ENCODE peak calls at places on chromosomes 13 and 19, in six cellular contexts. J is progenitor cell of endocrine pancreas, G is choroid plexus epithelial cell, R is SK-N-SH, U is heart right ventricle, K is left lung. P is an unnamed sample.

GRCh38 chr19:48926909-48927308 is 6.6 kb upstream of the DHDH start:
- DNase-seq in J (no peak), G (peak; percentile 95), R (no peak), U (peak; percentile 48), K (peak; percentile 79), P (no peak)

GRCh38 chr19:3142292-3142670 is 6.4 kb downstream of the GNA15 start:
- DNase-seq in J (no peak), G (no peak), R (no peak), U (no peak), K (no peak), P (peak; percentile 88)

GRCh38 chr13:46176756-46177155 is 5.2 kb downstream of the LCP1 start:
- DNase-seq in J (no peak), G (no peak), R (no peak), U (no peak), K (no peak), P (peak; percentile 63)

GRCh38 chr19:29467824-29468401 is 57.9 kb upstream of the VSTM2B start:
- DNase-seq in J (no peak), G (peak; percentile 2), R (peak; percentile 37), U (no peak), K (no peak), P (no peak)

GRCh38 chr13:34162545-34162936 is 344.6 kb downstream of the RFC3 start:
- DNase-seq in J (no peak), G (peak; percentile 80), R (no peak), U (no peak), K (no peak), P (no peak)

GRCh38 chr19:8484331-8484894 is 18.0 kb downstream of the PRAM1 start:
- DNase-seq in J (no peak), G (no peak), R (no peak), U (peak; percentile 33), K (peak; percentile 85), P (peak; percentile 95)

GRCh38 chr13:35469781-35470380 is 6.6 kb downstream of the MAB21L1 start:
- DNase-seq in J (no peak), G (no peak), R (no peak), U (no peak), K (no peak), P (no peak)

GRCh38 chr13:93496985-93497673 is 270.5 kb downstream of the GPC6 start:
- DNase-seq in J (no peak), G (peak; percentile 27), R (peak; percentile 77), U (no peak), K (no peak), P (no peak)

GRCh38 chr13:21060063-21060826 is 1.1 kb downstream of the LATS2 start:
- DNase-seq in J (peak; percentile 39), G (peak; percentile 64), R (no peak), U (peak; percentile 42), K (peak; percentile 54), P (no peak)

GRCh38 chr13:27466513-27466912 is 16.1 kb upstream of the MTIF3 start:
- DNase-seq in J (no peak), G (no peak), R (no peak), U (no peak), K (no peak), P (no peak)

GRCh38 chr13:29810145-29810742 is 40.2 kb downstream of the UBL3 start:
- DNase-seq in J (no peak), G (peak; percentile 59), R (no peak), U (no peak), K (no peak), P (no peak)

GRCh38 chr13:44237276-44237767 is 136.3 kb upstream of the SERP2 start:
- DNase-seq in J (no peak), G (peak; percentile 96), R (peak; percentile 24), U (peak; percentile 90), K (peak; percentile 62), P (peak; percentile 87)

GRCh38 chr13:104485571-104485970 is 1419.4 kb upstream of the SLC10A2 start:
- DNase-seq in J (no peak), G (peak; percentile 30), R (no peak), U (no peak), K (no peak), P (no peak)

GRCh38 chr19:3382460-3383100 is 16.2 kb downstream of the NFIC start:
- DNase-seq in J (no peak), G (no peak), R (no peak), U (no peak), K (no peak), P (no peak)

GRCh38 chr13:48653074-48654054 is at the start of gene CYSLTR2:
- DNase-seq in J (no peak), G (peak; percentile 76), R (peak; percentile 32), U (peak; percentile 24), K (no peak), P (peak; percentile 60)

GRCh38 chr13:79380943-79381445 is 25.1 kb downstream of the RBM26 start:
- DNase-seq in J (no peak), G (no peak), R (no peak), U (no peak), K (no peak), P (no peak)

GRCh38 chr19:29524912-29525870 is 603 bp upstream of the VSTM2B start:
- DNase-seq in J (no peak), G (no peak), R (no peak), U (no peak), K (no peak), P (no peak)

GRCh38 chr19:11138659-11139526 is 16.7 kb downstream of the SPC24 start:
- DNase-seq in J (no peak), G (peak; percentile 77), R (peak; percentile 61), U (peak; percentile 83), K (peak; percentile 81), P (no peak)

GRCh38 chr13:44575035-44575434 is 1.1 kb downstream of the TSC22D1 start:
- DNase-seq in J (no peak), G (no peak), R (no peak), U (no peak), K (no peak), P (no peak)

GRCh38 chr13:67230774-67231480 is 791 bp upstream of the PCDH9 start:
- DNase-seq in J (peak; percentile 39), G (peak; percentile 64), R (peak; percentile 69), U (peak; percentile 53), K (peak; percentile 54), P (no peak)

GRCh38 chr19:41940443-41941409 is 12.5 kb upstream of the ERFL start:
- DNase-seq in J (no peak), G (no peak), R (peak; percentile 69), U (no peak), K (no peak), P (no peak)

GRCh38 chr13:44191504-44192171 is 182.0 kb upstream of the SERP2 start:
- DNase-seq in J (no peak), G (peak; percentile 93), R (peak; percentile 58), U (peak; percentile 71), K (no peak), P (no peak)

GRCh38 chr19:34664870-34665269 is 12.1 kb downstream of the SCGB2B2 start:
- DNase-seq in J (no peak), G (no peak), R (no peak), U (no peak), K (no peak), P (no peak)

GRCh38 chr19:34661357-34661756 is 15.6 kb downstream of the SCGB2B2 start:
- DNase-seq in J (no peak), G (no peak), R (no peak), U (no peak), K (no peak), P (no peak)

GRCh38 chr19:34666200-34666957 is 10.6 kb downstream of the SCGB2B2 start:
- DNase-seq in J (no peak), G (no peak), R (no peak), U (no peak), K (no peak), P (no peak)

GRCh38 chr19:34664168-34664567 is 12.8 kb downstream of the SCGB2B2 start:
- DNase-seq in J (no peak), G (no peak), R (no peak), U (no peak), K (no peak), P (no peak)

DNA sequence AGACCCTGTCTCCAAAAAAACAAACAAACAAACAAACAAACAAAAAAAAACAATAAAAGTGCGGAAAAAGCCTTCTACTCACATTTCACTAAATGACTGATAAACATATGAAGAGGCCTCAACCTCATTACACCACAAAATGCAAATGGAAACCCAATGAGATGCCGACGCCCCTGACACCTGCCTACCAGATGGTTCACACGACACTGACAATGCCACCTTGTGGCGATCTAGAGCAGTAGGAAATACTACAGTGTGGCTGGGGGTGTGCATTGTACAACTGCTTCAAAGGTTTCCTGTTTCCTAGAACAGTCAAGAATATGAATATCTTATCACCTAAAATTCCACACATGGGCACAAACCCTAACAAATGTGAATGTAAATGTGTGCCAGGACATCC is 14.0 kb downstream of the SCGB2B2 start:
- DNase-seq in J (no peak), G (peak; percentile 33), R (peak; percentile 68), U (no peak), K (no peak), P (no peak)
- TF ChIP-seq CTCF in J (peak; percentile 35), G (peak; percentile 47), R (peak; percentile 41), U (peak; percentile 46), K (peak; percentile 33), P (peak; percentile 21)

GRCh38 chr19:18254546-18255500 is 19.4 kb downstream of the IQCN start:
- DNase-seq in J (no peak), G (no peak), R (no peak), U (no peak), K (no peak), P (no peak)
- TF ChIP-seq CTCF in J (peak; percentile 44), G (no peak), R (no peak), U (no peak), K (no peak), P (no peak)

GRCh38 chr19:53881482-53882390 is at the start of gene PRKCG:
- DNase-seq in J (peak; percentile 68), G (no peak), R (peak; percentile 76), U (no peak), K (no peak), P (no peak)
- TF ChIP-seq CTCF in J (peak; percentile 66), G (peak; percentile 36), R (peak; percentile 58), U (peak; percentile 61), K (peak; percentile 31), P (peak; percentile 84)

GRCh38 chr13:110887242-110887954 is 27.5 kb downstream of the ANKRD10 start:
- DNase-seq in J (no peak), G (peak; percentile 68), R (no peak), U (no peak), K (no peak), P (no peak)

GRCh38 chr13:110886475-110887241 is 28.2 kb downstream of the ANKRD10 start:
- DNase-seq in J (no peak), G (no peak), R (no peak), U (no peak), K (no peak), P (no peak)

GRCh38 chr13:110885516-110885915 is 29.4 kb downstream of the ANKRD10 start:
- DNase-seq in J (no peak), G (no peak), R (no peak), U (no peak), K (no peak), P (no peak)

GRCh38 chr13:110887955-110888333 is 26.9 kb downstream of the ANKRD10 start:
- DNase-seq in J (no peak), G (no peak), R (no peak), U (no peak), K (no peak), P (no peak)

GRCh38 chr13:110885966-110886365 is 28.9 kb downstream of the ANKRD10 start:
- DNase-seq in J (no peak), G (no peak), R (no peak), U (no peak), K (no peak), P (no peak)
- TF ChIP-seq CTCF in J (peak; percentile 28), G (no peak), R (no peak), U (no peak), K (no peak), P (no peak)